ENCODE peak calls at places on chromosome 10, in nine cellular contexts. B, I, Y, W, G, D, L, S and T are unnamed samples.

GRCh38 chr10:72099054-72099921 is 10.9 kb upstream of the SPOCK2 start:
- DNase-seq in B (no peak), I (no peak), Y (no peak), W (no peak), G (no peak), D (no peak), L (no peak), S (no peak), T (peak; percentile 20)

GRCh38 chr10:132373241-132373955 is 23.6 kb upstream of the PWWP2B start:
- DNase-seq in B (peak; percentile 39), I (no peak), Y (no peak), W (no peak), G (peak; percentile 48), D (no peak), L (no peak), S (no peak), T (no peak)

GRCh38 chr10:72564596-72564995 is 61.3 kb downstream of the MICU1 start:
- DNase-seq in B (no peak), I (no peak), Y (no peak), W (no peak), G (no peak), D (no peak), L (no peak), S (no peak), T (no peak)

GRCh38 chr10:132908621-132909295 is 33.6 kb downstream of the CFAP46 start:
- DNase-seq in B (peak; percentile 65), I (no peak), Y (no peak), W (no peak), G (no peak), D (no peak), L (no peak), S (no peak), T (no peak)

GRCh38 chr10:3783313-3783689 is 1.7 kb downstream of the KLF6 start:
- DNase-seq in B (peak; percentile 81), I (peak; percentile 33), Y (peak; percentile 70), W (no peak), G (peak; percentile 82), D (no peak), L (peak; percentile 90), S (peak; percentile 78), T (no peak)

GRCh38 chr10:46077141-46077554 is 31.1 kb upstream of the MSMB start:
- DNase-seq in B (no peak), I (no peak), Y (no peak), W (no peak), G (no peak), D (no peak), L (no peak), S (no peak), T (no peak)

GRCh38 chr10:4048245-4048864 is 263.3 kb upstream of the KLF6 start:
- DNase-seq in B (no peak), I (peak; percentile 51), Y (no peak), W (no peak), G (no peak), D (no peak), L (no peak), S (no peak), T (no peak)

GRCh38 chr10:105358911-105359310 is 717.8 kb downstream of the SORCS3 start:
- DNase-seq in B (no peak), I (no peak), Y (no peak), W (no peak), G (no peak), D (no peak), L (no peak), S (no peak), T (no peak)

GRCh38 chr10:99292159-99292558 is 37.0 kb upstream of the CNNM1 start:
- DNase-seq in B (no peak), I (no peak), Y (no peak), W (no peak), G (no peak), D (no peak), L (no peak), S (no peak), T (peak; percentile 66)

GRCh38 chr10:73893386-73893785 is 17.5 kb upstream of the PLAU start:
- DNase-seq in B (no peak), I (peak; percentile 19), Y (no peak), W (no peak), G (no peak), D (no peak), L (no peak), S (no peak), T (no peak)

GRCh38 chr10:84537447-84537931 is 209.1 kb downstream of the CCSER2 start:
- DNase-seq in B (no peak), I (peak; percentile 50), Y (peak; percentile 28), W (peak; percentile 89), G (no peak), D (no peak), L (peak; percentile 65), S (peak; percentile 3), T (no peak)

GRCh38 chr10:119315128-119316001 is 108.0 kb downstream of the GRK5 start:
- DNase-seq in B (no peak), I (no peak), Y (no peak), W (peak; percentile 50), G (peak; percentile 91), D (peak; percentile 90), L (no peak), S (no peak), T (peak; percentile 57)

GRCh38 chr10:70622981-70623844 is 20.7 kb upstream of the PRF1 start:
- DNase-seq in B (no peak), I (no peak), Y (no peak), W (no peak), G (no peak), D (no peak), L (no peak), S (no peak), T (no peak)

GRCh38 chr10:51937736-51938135 is 238.3 kb upstream of the CSTF2T start:
- DNase-seq in B (no peak), I (no peak), Y (no peak), W (no peak), G (no peak), D (no peak), L (no peak), S (no peak), T (no peak)

DNA sequence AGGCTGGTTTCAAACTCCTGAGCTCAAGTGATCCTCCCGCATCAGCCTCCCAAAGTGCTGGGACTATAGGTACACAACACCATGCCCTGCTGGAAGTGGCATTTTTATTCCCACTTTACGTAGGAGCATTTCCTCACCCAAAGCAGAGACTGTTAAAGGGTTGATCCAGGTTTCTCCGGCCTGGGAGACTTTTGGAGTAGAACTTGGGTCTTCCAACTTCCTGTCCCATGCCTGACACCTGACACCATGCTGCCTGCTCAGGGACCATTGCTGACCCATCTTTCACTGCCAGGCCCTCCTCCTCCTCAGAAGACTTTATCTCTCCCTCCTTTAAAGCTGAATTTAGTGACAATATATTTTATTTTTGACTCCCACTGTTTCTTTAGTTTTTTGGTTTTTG is 302.0 kb upstream of the LYZL1 start:
- DNase-seq in B (no peak), I (no peak), Y (no peak), W (no peak), G (no peak), D (no peak), L (no peak), S (no peak), T (no peak)
- H3K27ac ChIP-seq in B (no peak overlapping the region), I (no peak overlapping the region), Y (no peak overlapping the region), W (peak overlapping the region; percentile 30), G (no peak overlapping the region), D (no peak overlapping the region), L (no peak overlapping the region), S (no peak overlapping the region), T (peak overlapping the region; percentile 39)

DNA sequence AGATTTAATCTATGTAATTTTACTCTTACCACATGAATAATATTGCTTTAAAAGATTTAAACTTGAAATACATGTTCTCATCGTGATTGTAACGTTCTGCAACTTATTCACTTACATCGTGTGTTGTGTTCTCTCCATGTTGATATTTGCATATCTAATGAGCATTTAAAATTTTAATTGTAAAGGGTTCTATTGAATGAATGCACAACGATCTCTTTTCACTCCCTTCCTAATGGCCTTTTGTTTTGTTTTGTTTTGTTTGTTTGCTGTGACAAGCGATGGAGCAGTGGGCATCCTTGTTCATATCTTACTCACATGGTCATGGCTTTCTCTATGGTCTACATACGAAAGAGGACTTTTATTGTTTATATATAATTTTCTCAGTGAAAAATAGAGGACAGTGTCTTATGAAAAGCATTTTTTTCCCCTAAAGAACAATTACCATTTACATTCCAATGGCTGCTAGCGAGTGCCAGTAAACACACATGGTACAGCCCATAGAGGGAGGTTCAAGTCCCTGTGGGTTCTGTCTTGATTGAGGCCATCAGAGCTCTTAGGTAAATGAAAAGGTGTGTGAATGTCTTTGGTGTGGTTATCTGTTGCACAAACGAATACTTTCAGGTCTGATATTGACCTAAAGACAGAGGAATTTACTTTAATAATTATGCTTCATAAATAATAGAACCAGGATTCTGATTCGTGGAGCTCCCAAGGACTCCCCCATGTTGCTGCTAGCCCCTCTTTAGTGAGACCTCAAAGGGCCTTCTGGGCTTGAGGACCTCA is 32.4 kb downstream of the BTBD16 start:
- DNase-seq in B (no peak), I (no peak), Y (no peak), W (no peak), G (no peak), D (no peak), L (no peak), S (no peak), T (no peak)
- H3K27ac ChIP-seq in B (no peak overlapping the region), I (no peak overlapping the region), Y (no peak overlapping the region), W (no peak overlapping the region), G (no peak overlapping the region), D (no peak overlapping the region), L (no peak overlapping the region), S (peak overlapping the region; percentile 98), T (no peak overlapping the region)

DNA sequence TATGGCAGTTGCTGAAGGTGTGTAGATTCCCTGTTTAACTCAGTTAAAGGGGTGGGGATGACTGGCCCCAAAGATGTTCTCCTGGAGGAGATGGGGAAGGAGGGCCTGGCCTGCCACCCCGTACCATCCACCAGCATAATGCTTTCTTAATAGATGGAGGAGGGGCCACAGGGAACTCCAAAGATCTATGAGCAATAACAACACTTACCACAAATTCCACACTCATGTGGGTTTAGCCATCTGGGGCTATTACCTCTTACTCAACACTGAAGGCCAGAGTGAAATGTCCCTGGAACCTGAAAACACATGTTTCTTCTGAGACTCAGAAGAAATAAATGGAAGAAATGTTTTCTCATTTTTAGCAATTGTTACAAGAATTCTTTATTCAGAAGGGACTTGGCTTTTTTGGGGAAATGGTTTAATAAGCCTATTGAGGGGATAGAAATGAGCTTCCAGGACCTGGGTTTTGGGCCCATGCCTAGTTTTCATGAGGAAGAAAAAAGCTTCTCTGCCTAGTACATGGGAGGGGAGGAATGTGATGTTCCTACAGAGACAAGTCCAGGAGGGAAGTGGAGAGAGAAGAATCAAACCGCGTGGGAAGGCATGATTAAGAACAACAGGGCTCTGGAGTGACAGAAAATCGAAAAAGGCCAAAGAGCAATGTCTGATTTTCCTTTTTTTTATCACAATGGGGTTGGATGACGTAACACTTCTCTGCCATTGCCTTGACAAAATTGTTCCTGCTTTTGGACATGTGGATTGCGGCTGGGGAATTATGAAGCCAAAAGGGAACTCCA is 258.8 kb downstream of the CXCL12 start:
- DNase-seq in B (no peak), I (no peak), Y (no peak), W (no peak), G (no peak), D (no peak), L (no peak), S (no peak), T (no peak)
- H3K27ac ChIP-seq in B (no peak overlapping the region), I (no peak overlapping the region), Y (no peak overlapping the region), W (no peak overlapping the region), G (no peak overlapping the region), D (no peak overlapping the region), L (no peak overlapping the region), S (no peak overlapping the region), T (no peak overlapping the region)

DNA sequence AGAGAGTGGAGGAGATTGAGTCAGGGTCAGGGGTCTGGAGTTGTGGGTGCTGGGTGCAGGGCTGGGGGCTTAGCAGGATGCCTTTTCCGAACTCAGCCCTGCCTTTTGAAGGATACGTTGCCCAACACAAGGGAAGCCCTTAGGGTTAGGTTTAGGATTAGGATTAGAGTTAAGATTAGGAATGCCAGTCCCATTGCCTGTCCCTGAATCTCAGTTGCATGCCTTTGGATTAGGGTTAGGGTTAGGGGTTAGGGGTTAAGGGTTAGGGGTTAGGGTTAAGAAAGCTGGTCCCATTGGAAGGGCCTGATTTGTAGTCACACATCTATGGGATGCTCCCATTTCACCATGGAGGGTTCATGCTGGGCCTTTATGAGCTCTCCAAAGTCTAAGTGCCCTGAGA is 20.8 kb upstream of the ZNF488 start:
- DNase-seq in B (no peak), I (no peak), Y (no peak), W (no peak), G (no peak), D (no peak), L (no peak), S (no peak), T (no peak)
- H3K27ac ChIP-seq in B (no peak overlapping the region), I (no peak overlapping the region), Y (no peak overlapping the region), W (no peak overlapping the region), G (no peak overlapping the region), D (no peak overlapping the region), L (no peak overlapping the region), S (no peak overlapping the region), T (no peak overlapping the region)